ENCODE peak calls at places on chromosomes 16 and 17, in seven cellular contexts. Z, E, K, F, W, L and Q are unnamed samples.

GRCh38 chr16:57635266-57636097 is 7.1 kb downstream of the ADGRG1 start:
- DNase-seq in W (no peak), F (no peak), E (no peak), L (no peak), K (no peak), Z (no peak), Q (no peak)

GRCh38 chr16:84607061-84607460 is 10.8 kb downstream of the COTL1 start:
- DNase-seq in E (no peak), F (no peak), K (no peak), Z (no peak), W (no peak), L (no peak), Q (no peak)

GRCh38 chr16:89320717-89321501 is 103.4 kb downstream of the ZNF778 start:
- DNase-seq in F (peak), E (peak), W (peak), K (peak), L (peak), Z (no peak), Q (peak)

GRCh38 chr17:32609085-32609484 is 122.3 kb downstream of the CDK5R1 start:
- DNase-seq in K (no peak), W (peak), Z (peak), L (peak), E (peak), F (no peak), Q (no peak)

GRCh38 chr17:17806611-17807010 is 30.2 kb downstream of the SREBF1 start:
- DNase-seq in F (no peak), Z (no peak), E (no peak), L (no peak), W (no peak), K (no peak), Q (no peak)

GRCh38 chr16:19118938-19119431 is 5.2 kb downstream of the ITPRIPL2 start:
- DNase-seq in E (no peak), F (peak), L (no peak), W (no peak), Z (peak), K (peak), Q (no peak)

GRCh38 chr17:3532859-3533142 is 24.8 kb downstream of the TRPV3 start:
- DNase-seq in E (no peak), W (no peak), L (no peak), K (no peak), Z (no peak), F (no peak), Q (no peak)

GRCh38 chr17:81420769-81421462 is 25.7 kb downstream of the BAHCC1 start:
- DNase-seq in E (no peak), L (peak), K (peak), F (peak), W (peak), Z (peak), Q (no peak)

GRCh38 chr16:69711115-69711740 is 15.1 kb downstream of the NQO1 start:
- DNase-seq in L (no peak), Z (no peak), K (peak), E (no peak), W (no peak), F (peak), Q (no peak)

GRCh38 chr17:60169921-60170817 is 20.4 kb downstream of the CA4 start:
- DNase-seq in F (peak), Z (peak), W (no peak), E (no peak), K (peak), L (peak), Q (no peak)

GRCh38 chr16:49456763-49457162 is 83.2 kb downstream of the C16orf78 start:
- DNase-seq in K (no peak), E (no peak), Z (no peak), F (no peak), L (no peak), W (peak), Q (no peak)

GRCh38 chr17:74466785-74467158 is 338 bp downstream of the CD300A start:
- DNase-seq in E (no peak), K (no peak), L (no peak), W (no peak), Z (no peak), F (no peak), Q (no peak)

GRCh38 chr17:66747561-66748275 is 87.2 kb upstream of the CACNG5 start:
- DNase-seq in Z (peak), W (no peak), K (peak), E (no peak), F (peak), L (no peak), Q (peak)

GRCh38 chr17:46264456-46265198 is 30.3 kb upstream of the LRRC37A start:
- DNase-seq in K (peak), E (peak), Z (peak), F (peak), W (no peak), L (no peak), Q (no peak)

GRCh38 chr16:72201387-72201786 is 29.4 kb upstream of the PMFBP1 start:
- DNase-seq in Z (no peak), E (no peak), K (no peak), F (no peak), W (no peak), L (no peak), Q (no peak)

GRCh38 chr17:46020023-46020735 is 21.1 kb downstream of the STH start:
- DNase-seq in L (no peak), K (no peak), Z (no peak), W (no peak), E (no peak), F (no peak), Q (no peak)

GRCh38 chr17:4072487-4073157 is 70.2 kb downstream of the ZZEF1 start:
- DNase-seq in E (no peak), W (no peak), Z (peak), F (peak), K (peak), L (no peak), Q (no peak)

GRCh38 chr16:82059983-82060421 is 24.9 kb downstream of the HSD17B2 start:
- DNase-seq in L (no peak), Z (no peak), K (no peak), F (no peak), W (no peak), E (no peak), Q (no peak)

GRCh38 chr17:19354123-19354522 is 8.4 kb downstream of the B9D1 start:
- DNase-seq in E (peak), Z (peak), F (peak), L (no peak), W (no peak), K (peak), Q (no peak)

GRCh38 chr16:15981382-15981781 is 32.0 kb downstream of the ABCC1 start:
- DNase-seq in Z (no peak), F (no peak), E (no peak), W (peak), L (no peak), K (no peak), Q (no peak)

GRCh38 chr16:85555549-85556455 is 57.3 kb upstream of the GSE1 start:
- DNase-seq in L (peak), F (peak), Z (peak), K (no peak), E (no peak), W (no peak), Q (peak)

GRCh38 chr16:13997933-13998332 is 73.2 kb upstream of the MRTFB start:
- DNase-seq in E (peak), L (no peak), Z (no peak), K (no peak), F (no peak), W (no peak), Q (peak)

GRCh38 chr16:66516808-66517585 is 32.9 kb downstream of the TK2 start:
- DNase-seq in K (peak), F (peak), Z (peak), W (peak), E (peak), L (peak), Q (peak)

GRCh38 chr17:30812218-30813177 is 12.0 kb downstream of the CRLF3 start:
- DNase-seq in E (no peak), W (no peak), K (peak), F (peak), Z (peak), L (no peak), Q (no peak)
- H3K4me3 ChIP-seq in E (no peak), W (no peak), K (no peak), F (no peak), Z (no peak), L (no peak), Q (no peak)

GRCh38 chr16:86877108-86877507 is 298.8 kb downstream of the FOXL1 start:
- DNase-seq in F (no peak), E (no peak), W (no peak), Z (no peak), L (no peak), K (no peak), Q (no peak)

GRCh38 chr16:86879268-86879667 is 300.9 kb downstream of the FOXL1 start:
- DNase-seq in W (no peak), E (no peak), F (no peak), L (no peak), Z (no peak), K (no peak), Q (no peak)

GRCh38 chr16:86877835-86878234 is 299.5 kb downstream of the FOXL1 start:
- DNase-seq in Z (no peak), L (no peak), F (no peak), W (no peak), K (no peak), E (no peak), Q (no peak)

GRCh38 chr16:86880316-86881117 is 302.2 kb downstream of the FOXL1 start:
- DNase-seq in E (no peak), W (no peak), L (no peak), Z (no peak), K (peak), F (no peak), Q (no peak)

DNA sequence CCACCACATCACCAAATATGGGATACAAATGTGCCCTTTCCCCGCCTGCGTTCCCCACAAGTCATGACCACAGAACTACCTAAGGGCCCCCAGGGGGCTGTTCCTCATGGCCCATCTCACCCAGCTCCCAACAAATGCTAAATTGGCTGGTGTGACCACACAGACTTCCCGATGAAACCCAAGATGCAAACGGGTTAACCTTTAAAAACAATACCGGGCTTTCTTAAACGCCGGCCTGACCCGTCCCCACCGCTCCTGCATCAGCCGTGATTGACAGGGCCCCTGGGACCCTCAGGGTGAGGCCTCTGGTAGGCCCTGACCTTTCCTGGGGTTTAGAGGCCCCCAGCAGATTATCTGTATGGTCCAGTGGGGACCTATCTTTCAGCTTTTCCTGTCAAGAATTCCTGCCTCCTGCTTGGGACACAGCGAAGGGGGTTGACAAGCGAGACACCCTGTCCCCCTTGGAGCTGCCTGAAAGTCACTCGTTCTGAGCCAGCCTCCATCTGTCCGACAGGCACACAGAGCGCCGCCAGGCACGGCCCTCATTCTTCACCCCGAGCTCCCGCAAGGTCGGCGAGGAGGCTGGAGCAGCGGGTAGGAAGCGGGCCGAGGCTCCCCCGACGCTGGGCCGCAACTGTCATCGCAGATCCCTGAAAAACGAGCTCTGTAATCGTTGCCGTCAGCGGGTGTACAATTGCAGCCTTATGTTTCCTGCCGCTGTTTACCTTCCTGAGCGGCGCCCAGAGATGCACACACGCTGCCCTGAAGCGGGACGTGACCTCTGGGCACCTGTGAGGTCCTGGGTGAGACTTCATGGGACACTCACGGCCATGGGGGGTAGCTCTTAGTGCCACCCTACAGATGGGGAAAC is 300.2 kb downstream of the FOXL1 start:
- DNase-seq in K (no peak), W (no peak), Z (no peak), L (no peak), E (peak), F (no peak), Q (no peak)
- H3K4me3 ChIP-seq in K (no peak), W (no peak), Z (no peak), L (no peak), E (peak), F (no peak), Q (no peak)

GRCh38 chr16:48365030-48365600 is 20.1 kb downstream of the SIAH1 start:
- DNase-seq in Z (no peak), E (no peak), W (no peak), F (no peak), L (no peak), K (no peak), Q (no peak)
- H3K4me3 ChIP-seq in Z (peak), E (peak), W (peak), F (peak), L (peak), K (peak), Q (peak)

GRCh38 chr16:75618782-75619181 is 4.3 kb downstream of the ADAT1 start:
- DNase-seq in K (no peak), Z (no peak), W (no peak), L (no peak), F (no peak), E (no peak), Q (no peak)

GRCh38 chr16:75621170-75621477 is 2.0 kb downstream of the ADAT1 start:
- DNase-seq in L (no peak), Z (peak), E (no peak), F (peak), W (no peak), K (peak), Q (peak)

GRCh38 chr16:75617121-75617520 is 6.0 kb downstream of the ADAT1 start:
- DNase-seq in E (no peak), Z (no peak), K (no peak), W (no peak), F (no peak), L (no peak), Q (no peak)

GRCh38 chr16:75622762-75623605 is at the start of gene ADAT1:
- DNase-seq in W (peak), L (peak), Z (peak), E (peak), F (peak), K (peak), Q (peak)

DNA sequence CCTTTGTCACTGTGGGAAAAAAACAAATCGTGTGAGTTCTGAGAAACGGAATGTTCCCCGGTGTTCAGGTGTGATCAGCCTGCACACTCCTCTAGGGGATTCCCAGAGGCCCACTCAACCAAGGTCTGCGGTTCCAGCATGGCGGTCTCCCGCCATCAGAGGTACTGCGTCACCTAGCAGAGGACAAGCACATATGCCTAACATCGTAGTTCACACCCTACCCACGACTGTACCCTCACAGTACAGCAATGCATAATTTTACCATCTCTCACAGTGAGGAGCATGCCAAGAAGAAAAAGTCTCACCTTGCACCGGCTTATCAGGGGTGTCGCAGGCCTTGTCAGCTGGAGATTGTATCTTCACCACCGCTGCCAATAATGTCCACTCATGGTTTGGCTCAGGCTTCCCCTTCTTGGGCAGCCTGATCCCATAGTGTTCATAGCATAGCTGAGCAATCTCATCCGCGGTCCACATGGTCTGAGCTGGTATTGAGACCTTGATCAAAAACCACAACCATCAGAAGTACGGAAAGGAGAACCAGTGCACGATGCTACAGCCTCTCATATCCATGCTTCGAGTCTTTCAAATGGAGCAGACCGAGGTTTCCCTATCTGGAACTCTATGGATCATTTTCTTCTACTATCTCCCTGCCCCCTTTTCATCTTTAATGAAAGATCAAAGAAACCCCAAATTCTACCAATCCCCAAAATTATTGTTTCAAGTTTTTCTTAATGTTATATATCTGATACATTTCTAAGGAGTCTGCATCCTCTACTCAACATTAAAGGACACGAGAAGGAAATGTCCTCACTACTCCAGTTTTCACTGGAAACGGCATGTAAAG is 2.5 kb downstream of the ADAT1 start:
- DNase-seq in Z (no peak), F (no peak), L (no peak), E (no peak), W (no peak), K (no peak), Q (no peak)
- H3K4me3 ChIP-seq in Z (no peak), F (no peak), L (no peak), E (no peak), W (no peak), K (no peak), Q (no peak)

DNA sequence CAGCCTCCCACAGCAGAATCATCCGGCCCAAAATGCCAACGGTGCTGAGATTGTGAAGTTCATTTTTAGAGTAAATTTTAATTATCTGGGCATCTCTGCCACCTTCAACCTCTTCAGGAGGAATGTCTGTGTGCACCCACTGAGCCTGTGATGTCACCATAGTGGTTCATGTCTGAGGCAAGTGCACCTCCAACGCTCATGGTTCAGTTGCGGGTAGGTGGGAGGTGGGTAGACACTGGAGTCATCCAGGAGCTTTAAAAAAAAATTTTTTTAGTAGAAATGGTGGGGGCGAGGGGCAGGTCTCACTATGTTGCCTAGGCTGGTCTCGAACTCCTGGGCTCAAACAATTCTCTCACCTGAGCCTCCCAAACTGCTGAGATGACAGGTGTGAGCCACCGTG is 1.9 kb downstream of the FLYWCH1 start:
- DNase-seq in K (no peak), W (no peak), E (no peak), F (no peak), Z (no peak), L (no peak), Q (no peak)
- H3K4me3 ChIP-seq in K (no peak), W (peak), E (no peak), F (no peak), Z (peak), L (no peak), Q (peak)

GRCh38 chr17:7323731-7324437 is 5.3 kb downstream of the NEURL4 start:
- DNase-seq in Z (peak), K (peak), W (peak), L (peak), F (peak), E (no peak), Q (peak)

GRCh38 chr17:7324438-7324779 is 4.7 kb downstream of the NEURL4 start:
- DNase-seq in Z (no peak), F (no peak), L (no peak), E (no peak), K (no peak), W (no peak), Q (no peak)

GRCh38 chr17:7327056-7327455 is 2.1 kb downstream of the NEURL4 start:
- DNase-seq in K (no peak), E (no peak), F (no peak), Z (no peak), W (no peak), L (no peak), Q (no peak)

GRCh38 chr17:7326186-7326585 is 2.9 kb downstream of the NEURL4 start:
- DNase-seq in W (no peak), E (no peak), K (no peak), F (no peak), L (no peak), Z (no peak), Q (no peak)

GRCh38 chr17:7325031-7325528 is 4.1 kb downstream of the NEURL4 start:
- DNase-seq in F (no peak), E (no peak), W (no peak), L (no peak), K (no peak), Z (no peak), Q (no peak)
- H3K4me3 ChIP-seq in F (no peak), E (no peak), W (no peak), L (no peak), K (no peak), Z (no peak), Q (no peak)

GRCh38 chr16:10828851-10829331 is 10.3 kb upstream of the TVP23A start:
- DNase-seq in K (peak), L (peak), W (peak), Z (peak), E (peak), F (peak), Q (no peak)
- H3K4me3 ChIP-seq in K (no peak), L (peak), W (peak), Z (peak), E (peak), F (no peak), Q (no peak)

GRCh38 chr17:78724999-78725398 is 57.1 kb downstream of the CYTH1 start:
- DNase-seq in Z (no peak), L (no peak), W (no peak), K (no peak), F (no peak), E (no peak), Q (no peak)

GRCh38 chr17:78722101-78722761 is 59.8 kb downstream of the CYTH1 start:
- DNase-seq in W (peak), F (no peak), Z (peak), K (no peak), E (peak), L (peak), Q (peak)

GRCh38 chr17:78724544-78724943 is 57.5 kb downstream of the CYTH1 start:
- DNase-seq in F (no peak), K (no peak), L (no peak), W (peak), E (no peak), Z (no peak), Q (no peak)

GRCh38 chr17:78723957-78724356 is 58.1 kb downstream of the CYTH1 start:
- DNase-seq in L (no peak), F (no peak), W (no peak), E (no peak), Z (no peak), K (no peak), Q (no peak)

GRCh38 chr17:78723001-78723796 is 58.9 kb downstream of the CYTH1 start:
- DNase-seq in Z (no peak), F (peak), K (peak), W (peak), E (no peak), L (peak), Q (peak)
- H3K4me3 ChIP-seq in Z (peak), F (no peak), K (no peak), W (peak), E (no peak), L (peak), Q (peak)